ENCODE peak calls at places on chromosomes 3 and 15, in six cellular contexts. One of them, this sample, is unnamed.

GRCh38 chr3:197564097-197564843 is 8.5 kb upstream of the BDH1 start:
- DNase-seq in GM12891: no peak
- DNase-seq in GM12878: no peak
- DNase-seq in K562: no peak
- DNase-seq in HepG2: no peak
- DNase-seq in H1: no peak
- DNase-seq in this sample: no peak

GRCh38 chr3:129837057-129837631 is 56.4 kb downstream of the TMCC1 start:
- DNase-seq in GM12891: no peak
- DNase-seq in GM12878: no peak
- DNase-seq in K562: no peak
- DNase-seq in HepG2: no peak
- DNase-seq in H1: no peak
- DNase-seq in this sample: no peak

GRCh38 chr3:112378989-112379692 is 46.2 kb downstream of the CD200 start:
- DNase-seq in GM12891: no peak
- DNase-seq in GM12878: no peak
- DNase-seq in K562: no peak
- DNase-seq in HepG2: no peak
- DNase-seq in H1: no peak
- DNase-seq in this sample: no peak

GRCh38 chr15:60799885-60800728 is 321.2 kb upstream of the ICE2 start:
- DNase-seq in GM12891: no peak
- DNase-seq in GM12878: no peak
- DNase-seq in K562: no peak
- DNase-seq in HepG2: no peak
- DNase-seq in H1: no peak
- DNase-seq in this sample: no peak

GRCh38 chr3:39260957-39261356 is 18.9 kb downstream of the CX3CR1 start:
- DNase-seq in GM12891: peak
- DNase-seq in GM12878: peak
- DNase-seq in K562: peak
- DNase-seq in HepG2: peak
- DNase-seq in H1: no peak
- DNase-seq in this sample: no peak

GRCh38 chr3:188390775-188391443 is 237.0 kb downstream of the LPP start:
- DNase-seq in GM12891: no peak
- DNase-seq in GM12878: no peak
- DNase-seq in K562: no peak
- DNase-seq in HepG2: peak
- DNase-seq in H1: no peak
- DNase-seq in this sample: no peak

GRCh38 chr15:85289677-85290365 is 90.6 kb upstream of the AKAP13 start:
- DNase-seq in GM12891: no peak
- DNase-seq in GM12878: no peak
- DNase-seq in K562: no peak
- DNase-seq in HepG2: peak
- DNase-seq in H1: no peak
- DNase-seq in this sample: no peak

GRCh38 chr3:50347187-50347813 is 1.8 kb upstream of the ZMYND10 start:
- DNase-seq in GM12891: no peak
- DNase-seq in GM12878: no peak
- DNase-seq in K562: no peak
- DNase-seq in HepG2: peak
- DNase-seq in H1: no peak
- DNase-seq in this sample: no peak

GRCh38 chr3:126485956-126486884 is 10.5 kb upstream of the ZXDC start:
- DNase-seq in GM12891: no peak
- DNase-seq in GM12878: no peak
- DNase-seq in K562: no peak
- DNase-seq in HepG2: no peak
- DNase-seq in H1: no peak
- DNase-seq in this sample: no peak

GRCh38 chr3:120604784-120605183 is 8.6 kb downstream of the NDUFB4 start:
- DNase-seq in GM12891: no peak
- DNase-seq in GM12878: no peak
- DNase-seq in K562: no peak
- DNase-seq in HepG2: no peak
- DNase-seq in H1: no peak
- DNase-seq in this sample: no peak

GRCh38 chr3:159252772-159253384 is 451.0 kb downstream of the MFSD1 start:
- DNase-seq in GM12891: no peak
- DNase-seq in GM12878: peak
- DNase-seq in K562: peak
- DNase-seq in HepG2: peak
- DNase-seq in H1: no peak
- DNase-seq in this sample: no peak
- TF ChIP-seq TAF1 in GM12891: no peak
- TF ChIP-seq TAF1 in GM12878: no peak
- TF ChIP-seq TAF1 in K562: no peak
- TF ChIP-seq TAF1 in HepG2: no peak
- TF ChIP-seq TAF1 in H1: no peak
- TF ChIP-seq TAF1 in this sample: no peak

DNA sequence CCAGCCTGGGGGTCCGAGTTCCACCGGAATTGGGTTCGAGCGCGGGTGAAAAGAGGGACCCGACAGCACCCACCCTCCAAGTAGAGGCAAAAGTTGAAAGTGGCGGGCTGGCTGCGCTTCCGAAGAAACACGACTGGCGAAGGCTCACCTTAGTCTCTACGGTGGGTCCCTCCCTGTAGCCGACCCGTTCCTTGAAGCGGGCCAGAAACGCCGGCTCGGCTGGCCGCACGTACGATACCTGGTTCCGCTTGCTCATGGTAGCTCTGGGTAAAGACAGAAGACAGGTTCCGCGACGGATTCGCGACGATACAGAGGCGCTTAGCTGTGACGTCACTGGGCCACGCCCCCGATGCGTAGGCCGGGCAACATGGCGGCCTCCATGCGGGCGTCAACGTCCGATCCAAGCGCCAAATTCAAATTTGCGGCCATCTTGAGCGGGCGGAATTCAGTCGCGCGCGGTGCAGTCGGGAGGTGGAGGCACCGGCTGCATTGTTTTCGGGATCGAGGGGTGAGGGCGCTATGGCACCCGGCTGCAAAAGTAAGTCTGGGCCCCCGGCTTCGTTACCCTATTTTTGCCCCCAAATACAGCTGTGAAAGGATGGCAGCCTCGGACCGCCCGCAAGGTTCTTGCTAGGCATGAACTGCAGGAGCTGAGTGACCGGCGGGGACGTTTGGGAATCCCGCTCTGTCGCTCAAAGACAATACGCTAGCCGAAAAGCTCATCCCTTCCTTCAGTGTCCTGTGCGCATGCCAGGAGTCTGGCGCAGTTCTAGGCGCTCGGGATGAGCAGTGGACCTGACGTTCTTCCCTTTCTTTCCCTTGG is at the start of the genes KIAA1143 and KIF15:
- DNase-seq in GM12891: peak
- DNase-seq in GM12878: peak
- DNase-seq in K562: peak
- DNase-seq in HepG2: peak
- DNase-seq in H1: peak
- DNase-seq in this sample: peak
- TF ChIP-seq POLR2A in GM12891: peak
- TF ChIP-seq POLR2A in GM12878: peak
- TF ChIP-seq POLR2A in K562: peak
- TF ChIP-seq POLR2A in HepG2: peak
- TF ChIP-seq POLR2A in H1: peak
- TF ChIP-seq POLR2A in this sample: peak

GRCh38 chr3:189466004-189466403 is 165.2 kb upstream of the TP63 start:
- DNase-seq in GM12891: no peak
- DNase-seq in GM12878: no peak
- DNase-seq in K562: no peak
- DNase-seq in HepG2: no peak
- DNase-seq in H1: no peak
- DNase-seq in this sample: no peak
- TF ChIP-seq TAF1 in GM12891: no peak
- TF ChIP-seq TAF1 in GM12878: no peak
- TF ChIP-seq TAF1 in K562: no peak
- TF ChIP-seq TAF1 in HepG2: no peak
- TF ChIP-seq TAF1 in H1: no peak
- TF ChIP-seq TAF1 in this sample: no peak

DNA sequence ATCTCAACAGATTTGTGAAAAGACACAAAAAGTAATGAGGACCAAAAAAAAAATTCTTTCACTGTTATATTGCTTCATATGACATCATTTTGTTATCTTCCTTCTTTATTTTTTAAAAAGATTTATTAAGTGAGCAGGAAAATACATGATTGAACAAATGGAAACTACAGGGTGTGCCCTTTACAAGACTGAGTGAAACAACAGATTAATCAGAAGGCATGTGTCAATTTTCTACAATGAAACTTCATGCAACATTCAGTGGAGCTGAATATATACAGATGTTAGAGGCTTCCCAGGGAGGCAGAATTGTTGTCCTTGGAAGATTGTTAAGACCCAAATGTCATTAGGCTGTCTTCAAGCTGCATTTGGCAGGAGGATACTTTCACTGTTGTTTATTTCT is 28.4 kb upstream of the SLC2A2 start:
- DNase-seq in GM12891: no peak
- DNase-seq in GM12878: no peak
- DNase-seq in K562: no peak
- DNase-seq in HepG2: no peak
- DNase-seq in H1: no peak
- DNase-seq in this sample: no peak
- TF ChIP-seq POLR2A in GM12891: no peak
- TF ChIP-seq POLR2A in GM12878: no peak
- TF ChIP-seq POLR2A in K562: no peak
- TF ChIP-seq POLR2A in HepG2: no peak
- TF ChIP-seq POLR2A in H1: no peak
- TF ChIP-seq POLR2A in this sample: no peak

DNA sequence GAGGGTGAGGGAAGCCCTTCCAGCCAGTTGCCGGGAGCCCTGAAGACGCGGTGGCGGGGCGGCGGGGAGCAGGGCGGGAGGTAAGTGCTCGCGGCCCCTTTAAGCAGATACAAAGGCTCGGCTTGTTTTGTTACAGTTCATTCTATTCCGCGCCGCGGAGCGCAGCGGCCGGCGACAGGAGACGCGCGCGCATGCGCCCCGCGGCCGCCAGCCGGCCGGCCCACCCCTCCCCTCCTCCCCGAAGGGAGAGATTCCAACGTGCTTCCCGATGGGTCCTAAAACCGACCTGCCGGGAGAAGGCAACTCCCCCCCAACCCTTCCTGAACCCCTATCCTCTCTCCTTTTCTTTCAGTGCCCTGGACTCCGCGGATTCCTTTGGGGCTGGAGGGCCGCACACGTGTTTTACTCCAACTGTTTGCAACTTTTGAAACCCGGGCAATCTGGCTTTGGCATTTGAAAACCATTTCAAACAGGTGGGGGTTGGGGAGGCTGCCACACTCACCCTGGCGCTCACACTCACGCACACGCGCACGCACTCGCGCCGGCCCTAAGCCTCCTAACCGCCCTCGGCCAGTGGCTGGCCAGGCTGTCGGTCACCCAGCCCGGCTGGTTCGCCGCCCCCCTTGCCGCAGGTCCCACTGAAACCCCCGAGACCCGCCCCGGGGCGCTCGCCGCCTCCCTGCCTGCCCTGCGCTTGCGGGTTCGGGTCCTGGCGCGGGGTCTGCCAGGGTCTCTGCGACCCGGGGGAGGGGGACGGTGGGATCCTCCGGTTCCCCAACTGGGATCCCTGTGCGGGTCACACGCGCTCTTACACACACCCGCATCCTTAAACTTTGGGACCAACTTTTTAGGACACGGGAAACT is at the start of gene MAGI1:
- DNase-seq in GM12891: peak
- DNase-seq in GM12878: no peak
- DNase-seq in K562: peak
- DNase-seq in HepG2: peak
- DNase-seq in H1: peak
- DNase-seq in this sample: peak
- TF ChIP-seq TAF1 in GM12891: no peak
- TF ChIP-seq TAF1 in GM12878: no peak
- TF ChIP-seq TAF1 in K562: no peak
- TF ChIP-seq TAF1 in HepG2: peak
- TF ChIP-seq TAF1 in H1: peak
- TF ChIP-seq TAF1 in this sample: no peak

GRCh38 chr15:65087411-65087810 is 10.9 kb downstream of the KBTBD13 start:
- DNase-seq in GM12891: no peak
- DNase-seq in GM12878: no peak
- DNase-seq in K562: no peak
- DNase-seq in HepG2: no peak
- DNase-seq in H1: no peak
- DNase-seq in this sample: no peak

GRCh38 chr15:65084500-65085206 is 8.1 kb downstream of the KBTBD13 start:
- DNase-seq in GM12891: no peak
- DNase-seq in GM12878: no peak
- DNase-seq in K562: no peak
- DNase-seq in HepG2: peak
- DNase-seq in H1: no peak
- DNase-seq in this sample: no peak

GRCh38 chr15:65085207-65085753 is 8.7 kb downstream of the KBTBD13 start:
- DNase-seq in GM12891: no peak
- DNase-seq in GM12878: no peak
- DNase-seq in K562: no peak
- DNase-seq in HepG2: no peak
- DNase-seq in H1: no peak
- DNase-seq in this sample: no peak

GRCh38 chr15:65086680-65087111 is 10.2 kb downstream of the KBTBD13 start:
- DNase-seq in GM12891: no peak
- DNase-seq in GM12878: no peak
- DNase-seq in K562: no peak
- DNase-seq in HepG2: no peak
- DNase-seq in H1: no peak
- DNase-seq in this sample: no peak

DNA sequence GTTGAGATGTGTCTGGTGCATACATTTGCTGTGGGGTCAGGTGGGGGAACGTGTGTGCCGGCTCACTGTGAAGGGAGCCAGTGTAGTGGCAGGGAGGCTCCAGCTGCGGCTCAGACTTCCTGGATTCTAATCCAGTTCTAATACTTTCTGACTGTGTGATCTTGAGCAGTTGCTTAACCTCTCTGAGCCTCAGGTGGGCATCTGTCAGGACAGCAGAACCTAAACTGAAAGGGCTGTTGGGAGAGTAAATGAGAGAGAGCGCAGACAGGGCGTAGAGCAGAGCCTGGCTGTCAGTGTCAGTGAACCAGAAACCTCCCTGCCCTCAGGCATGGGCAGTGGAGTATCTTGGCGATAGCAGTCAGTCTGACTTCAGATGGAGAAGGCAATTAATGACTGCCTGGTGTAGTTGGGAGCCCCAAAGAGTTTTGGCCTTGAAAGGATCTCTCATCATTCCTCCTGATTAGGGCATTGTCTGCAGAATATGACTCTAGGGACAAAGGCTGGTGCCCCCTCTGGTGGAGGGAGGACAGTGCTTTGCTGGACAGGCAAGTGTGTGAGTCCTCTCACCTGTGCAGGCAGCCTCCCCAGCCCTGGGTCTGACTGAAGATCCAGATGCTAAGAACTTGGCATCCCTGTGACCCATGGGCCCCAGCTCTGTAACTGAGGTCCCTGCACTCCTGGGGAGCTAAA is 9.6 kb downstream of the KBTBD13 start:
- DNase-seq in GM12891: no peak
- DNase-seq in GM12878: no peak
- DNase-seq in K562: peak
- DNase-seq in HepG2: peak
- DNase-seq in H1: peak
- DNase-seq in this sample: no peak
- TF ChIP-seq POLR2A in GM12891: no peak
- TF ChIP-seq POLR2A in GM12878: no peak
- TF ChIP-seq POLR2A in K562: no peak
- TF ChIP-seq POLR2A in HepG2: no peak
- TF ChIP-seq POLR2A in H1: no peak
- TF ChIP-seq POLR2A in this sample: no peak